ENCODE peak calls at places on chromosome 13, in nine cellular contexts. I is ovary; A is stimulated activated CD8-positive, alpha-beta memory T cell treated with anti-CD3 and anti-CD28 coated beads, Interleukin-4, amount 100 ng/mL, for 1 hour; W is mucosa of descending colon; O is putamen; C is activated T-helper 1 cell treated with Interleukin-2 at 50 U/mL for 16 hours; R is ACHN; B is A172; D is fibroblast of pulmonary artery. G is an unnamed sample.

GRCh38 chr13:47841131-47841530 is 159.9 kb downstream of the SUCLA2 start:
- DNase-seq in I (no peak), A (no peak), W (no peak), O (no peak), C (no peak), R (no peak), B (no peak), D (peak; percentile 35), G (no peak)

GRCh38 chr13:93260591-93260990 is 34.0 kb downstream of the GPC6 start:
- DNase-seq in I (no peak), A (no peak), W (no peak), O (no peak), C (no peak), R (no peak), B (no peak), D (peak; percentile 52), G (no peak)

GRCh38 chr13:68168448-68168847 is 938.3 kb upstream of the PCDH9 start:
- DNase-seq in I (no peak), A (no peak), W (no peak), O (no peak), C (no peak), R (no peak), B (no peak), D (peak; percentile 5), G (no peak)

GRCh38 chr13:51243832-51244231 is 21.6 kb downstream of the FAM124A start:
- DNase-seq in I (no peak), A (no peak), W (no peak), O (no peak), C (no peak), R (no peak), B (no peak), D (no peak), G (no peak)

GRCh38 chr13:104691765-104692164 is 1625.5 kb upstream of the SLC10A2 start:
- DNase-seq in I (no peak), A (no peak), W (no peak), O (no peak), C (no peak), R (no peak), B (no peak), D (no peak), G (no peak)

GRCh38 chr13:94154362-94154761 is 325.1 kb downstream of the DCT start:
- DNase-seq in I (no peak), A (no peak), W (no peak), O (peak; percentile 16), C (no peak), R (no peak), B (peak; percentile 30), D (peak; percentile 56), G (no peak)

GRCh38 chr13:25415196-25415595 is 43.4 kb downstream of the ATP8A2 start:
- DNase-seq in I (no peak), A (no peak), W (no peak), O (no peak), C (no peak), R (no peak), B (no peak), D (no peak), G (no peak)

GRCh38 chr13:40318366-40318765 is 348.1 kb downstream of the FOXO1 start:
- DNase-seq in I (peak; percentile 51), A (no peak), W (no peak), O (peak; percentile 17), C (no peak), R (no peak), B (no peak), D (peak; percentile 34), G (no peak)

G was measured in CD4-positive, alpha-beta T cell.